ENCODE peak calls at places on chromosomes 11 and 22, in nine cellular contexts. M is heart left ventricle; Y is lung; R is H9; A is PC-3; W is pancreas; U is CD8-positive, alpha-beta T cell; G is upper lobe of left lung; Z is tibial nerve. T is an unnamed sample.

GRCh38 chr22:41352058-41352457 is 29.7 kb upstream of the TEF start:
- DNase-seq in M (no peak), Y (no peak), R (no peak), A (peak), W (no peak), U (no peak), G (no peak), Z (no peak), T (peak)

GRCh38 chr22:46081831-46082210 is 68.5 kb upstream of the PPARA start:
- DNase-seq in M (peak), Y (no peak), R (no peak), A (no peak), W (peak), U (no peak), G (peak), Z (peak), T (peak)

GRCh38 chr11:70675697-70676374 is 277.5 kb downstream of the CTTN start:
- DNase-seq in M (no peak), Y (no peak), R (no peak), A (peak), W (no peak), U (no peak), G (no peak), Z (no peak), T (no peak)

GRCh38 chr11:114310095-114310494 is 13.9 kb downstream of the NNMT start:
- DNase-seq in M (no peak), Y (no peak), R (no peak), A (no peak), W (no peak), U (no peak), G (no peak), Z (no peak), T (no peak)

GRCh38 chr11:31769241-31769640 is 41.9 kb downstream of the PAX6 start:
- DNase-seq in M (no peak), Y (no peak), R (no peak), A (no peak), W (no peak), U (no peak), G (no peak), Z (no peak), T (no peak)

GRCh38 chr11:111937859-111938258 is 716 bp downstream of the DIXDC1 start:
- DNase-seq in M (no peak), Y (no peak), R (no peak), A (no peak), W (no peak), U (no peak), G (peak), Z (no peak), T (no peak)

GRCh38 chr11:19660076-19660475 is 52.6 kb upstream of the NAV2 start:
- DNase-seq in M (no peak), Y (no peak), R (no peak), A (peak), W (no peak), U (no peak), G (peak), Z (no peak), T (no peak)

GRCh38 chr11:94754335-94754734 is 13.8 kb upstream of the AMOTL1 start:
- DNase-seq in M (no peak), Y (no peak), R (no peak), A (no peak), W (no peak), U (no peak), G (no peak), Z (no peak), T (no peak)

GRCh38 chr11:113725883-113726405 is 19.8 kb upstream of the TMPRSS5 start:
- DNase-seq in M (no peak), Y (no peak), R (no peak), A (peak), W (no peak), U (no peak), G (no peak), Z (no peak), T (no peak)

GRCh38 chr11:17188675-17189074 is 19.1 kb downstream of the PIK3C2A start:
- DNase-seq in M (no peak), Y (no peak), R (peak), A (no peak), W (no peak), U (no peak), G (no peak), Z (no peak), T (no peak)

GRCh38 chr22:50674606-50675552 is 2.3 kb downstream of the SHANK3 start:
- DNase-seq in M (no peak), Y (peak), R (peak), A (peak), W (peak), U (no peak), G (peak), Z (no peak), T (no peak)

GRCh38 chr11:114026355-114026754 is 33.2 kb upstream of the ZBTB16 start:
- DNase-seq in M (no peak), Y (no peak), R (peak), A (peak), W (no peak), U (no peak), G (no peak), Z (no peak), T (no peak)

GRCh38 chr22:43477151-43477725 is 65.4 kb downstream of the MPPED1 start:
- DNase-seq in M (no peak), Y (no peak), R (no peak), A (no peak), W (no peak), U (no peak), G (no peak), Z (no peak), T (no peak)

GRCh38 chr11:71068963-71069362 is 183.4 kb downstream of the SHANK2 start:
- DNase-seq in M (no peak), Y (no peak), R (no peak), A (no peak), W (no peak), U (no peak), G (no peak), Z (no peak), T (no peak)

GRCh38 chr11:22763166-22763565 is 66.4 kb downstream of the SVIP start:
- DNase-seq in M (no peak), Y (no peak), R (no peak), A (no peak), W (no peak), U (no peak), G (no peak), Z (no peak), T (no peak)

GRCh38 chr11:75541301-75541929 is 15.7 kb upstream of the GDPD5 start:
- DNase-seq in M (no peak), Y (no peak), R (no peak), A (peak), W (no peak), U (no peak), G (no peak), Z (no peak), T (no peak)

GRCh38 chr11:30435488-30435887 is 112.6 kb downstream of the ARL14EP start:
- DNase-seq in M (no peak), Y (no peak), R (no peak), A (peak), W (no peak), U (no peak), G (no peak), Z (no peak), T (no peak)

GRCh38 chr11:120336641-120337132 is 474 bp downstream of the ARHGEF12 start:
- DNase-seq in M (peak), Y (peak), R (no peak), A (peak), W (peak), U (no peak), G (peak), Z (no peak), T (peak)

GRCh38 chr22:34798605-34799004 is 267.4 kb upstream of the ISX start:
- DNase-seq in M (no peak), Y (no peak), R (no peak), A (no peak), W (no peak), U (no peak), G (no peak), Z (no peak), T (no peak)

GRCh38 chr11:59801160-59801706 is 9.3 kb downstream of the MRPL16 start:
- DNase-seq in M (no peak), Y (no peak), R (no peak), A (peak), W (no peak), U (no peak), G (no peak), Z (no peak), T (no peak)

GRCh38 chr11:59801981-59802638 is 8.5 kb downstream of the MRPL16 start:
- DNase-seq in M (no peak), Y (no peak), R (no peak), A (peak), W (no peak), U (no peak), G (no peak), Z (no peak), T (no peak)

GRCh38 chr11:59802639-59803176 is 7.9 kb downstream of the MRPL16 start:
- DNase-seq in M (no peak), Y (no peak), R (no peak), A (peak), W (peak), U (peak), G (no peak), Z (no peak), T (no peak)

DNA sequence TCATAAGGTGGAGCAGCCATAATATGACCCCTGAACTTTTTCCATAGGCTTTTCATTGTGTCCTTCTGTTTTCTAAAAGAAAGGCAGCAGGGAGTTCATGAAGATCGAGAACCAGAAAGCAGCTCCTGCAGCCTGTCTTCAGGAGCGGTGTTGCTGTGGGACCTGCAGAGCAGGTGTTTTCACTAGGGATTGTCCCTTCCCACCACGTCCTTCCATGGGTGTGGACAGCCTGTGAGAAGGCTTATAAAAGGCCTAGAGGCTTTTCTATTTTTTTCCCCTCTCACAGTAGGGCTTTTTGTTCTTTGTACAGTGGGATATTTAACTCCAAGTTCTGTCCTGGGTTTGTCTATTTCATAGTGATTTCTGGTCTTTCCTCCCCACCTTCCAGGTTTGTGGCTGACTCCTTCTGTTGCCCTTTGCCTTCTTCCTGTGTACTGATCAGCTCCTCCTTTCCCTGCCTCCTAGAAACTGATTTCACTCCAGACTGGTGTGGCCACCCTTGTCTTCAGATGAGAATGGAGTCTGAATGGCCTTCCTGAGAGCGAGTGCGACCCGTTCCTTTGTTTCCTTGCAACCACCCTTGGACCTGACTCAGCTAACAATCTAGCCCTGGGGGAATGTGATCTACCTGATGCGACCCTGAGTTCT is 10.1 kb downstream of the MRPL16 start:
- DNase-seq in M (no peak), Y (no peak), R (no peak), A (no peak), W (no peak), U (no peak), G (no peak), Z (no peak), T (no peak)
- H3K27ac ChIP-seq in M (no peak), Y (peak), R (no peak), A (peak), W (no peak), U (no peak), G (peak), Z (no peak), T (no peak)

GRCh38 chr11:43992834-43993637 is 50.6 kb downstream of the C11orf96 start:
- DNase-seq in M (no peak), Y (no peak), R (no peak), A (no peak), W (no peak), U (no peak), G (no peak), Z (no peak), T (peak)
- H3K27ac ChIP-seq in M (peak), Y (peak), R (no peak), A (no peak), W (no peak), U (no peak), G (peak), Z (peak), T (peak)

DNA sequence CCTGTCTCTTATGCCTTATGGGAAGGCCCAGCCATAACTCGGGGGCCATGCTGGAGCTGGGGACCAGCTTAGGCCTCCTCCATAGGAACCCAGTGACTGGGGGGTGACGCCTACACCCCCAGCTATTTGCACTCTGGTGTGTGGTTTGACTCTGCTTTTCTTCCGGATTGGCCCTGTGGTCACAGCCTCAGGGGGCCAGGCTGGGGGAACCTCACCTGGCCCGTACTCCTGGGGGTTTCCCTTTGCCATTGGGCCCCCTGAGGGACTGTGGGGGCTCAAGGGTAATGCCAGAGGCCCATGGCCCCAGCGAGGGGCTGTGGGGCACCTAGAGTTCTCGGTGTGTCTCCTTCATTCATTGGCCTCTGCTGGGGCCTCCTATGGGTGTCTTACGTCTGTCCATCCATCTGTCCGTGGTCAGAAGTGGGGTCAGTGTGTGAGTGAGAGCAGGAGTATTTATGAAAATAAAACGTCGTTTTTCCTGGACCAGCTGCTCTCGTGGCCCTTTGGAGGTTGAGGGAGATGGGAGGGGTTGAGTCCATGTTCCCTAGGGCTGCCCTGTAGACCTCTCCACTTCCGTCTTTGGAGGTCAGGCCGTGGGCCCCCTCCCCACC is 6.3 kb upstream of the SH3BP1 start:
- DNase-seq in M (no peak), Y (no peak), R (no peak), A (no peak), W (no peak), U (no peak), G (no peak), Z (no peak), T (no peak)
- H3K27ac ChIP-seq in M (peak), Y (peak), R (no peak), A (no peak), W (peak), U (peak), G (peak), Z (peak), T (peak)

GRCh38 chr22:30308096-30308495 is 18.6 kb downstream of the TBC1D10A start:
- DNase-seq in M (no peak), Y (no peak), R (no peak), A (no peak), W (no peak), U (no peak), G (no peak), Z (no peak), T (no peak)
- H3K27ac ChIP-seq in M (no peak), Y (peak), R (no peak), A (no peak), W (peak), U (no peak), G (peak), Z (peak), T (peak)

GRCh38 chr11:27217496-27217895 is 145.5 kb downstream of the CCDC34 start:
- DNase-seq in M (no peak), Y (no peak), R (no peak), A (no peak), W (no peak), U (no peak), G (no peak), Z (no peak), T (no peak)

GRCh38 chr11:27214713-27215112 is 148.3 kb downstream of the CCDC34 start:
- DNase-seq in M (no peak), Y (no peak), R (no peak), A (no peak), W (no peak), U (no peak), G (no peak), Z (no peak), T (no peak)

GRCh38 chr11:27215471-27216267 is 147.3 kb downstream of the CCDC34 start:
- DNase-seq in M (peak), Y (peak), R (peak), A (no peak), W (no peak), U (no peak), G (no peak), Z (no peak), T (no peak)

GRCh38 chr11:27217948-27218410 is 145.0 kb downstream of the CCDC34 start:
- DNase-seq in M (no peak), Y (no peak), R (no peak), A (no peak), W (no peak), U (no peak), G (no peak), Z (no peak), T (no peak)

GRCh38 chr11:27216268-27217149 is 146.5 kb downstream of the CCDC34 start:
- DNase-seq in M (peak), Y (no peak), R (no peak), A (no peak), W (peak), U (no peak), G (no peak), Z (no peak), T (peak)
- H3K27ac ChIP-seq in M (peak), Y (peak), R (no peak), A (no peak), W (peak), U (no peak), G (peak), Z (no peak), T (no peak)

DNA sequence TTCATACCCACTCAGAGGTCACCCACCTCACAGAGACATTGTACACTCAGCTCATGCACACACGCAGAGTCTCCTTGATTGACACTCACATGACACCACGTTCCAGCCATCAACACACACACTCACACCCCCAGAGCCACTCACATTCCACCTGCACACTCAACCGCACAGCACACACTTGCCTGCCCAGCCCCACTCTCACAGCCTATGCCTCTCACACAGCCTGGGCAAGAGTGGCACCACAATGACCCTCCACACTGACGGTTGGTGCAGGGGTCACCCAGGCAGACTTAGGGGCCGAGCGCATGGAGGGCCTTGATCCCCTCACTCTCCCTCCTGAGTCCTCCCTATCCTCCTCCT is 2.2 kb downstream of the SPI1 start:
- DNase-seq in M (no peak), Y (no peak), R (no peak), A (no peak), W (no peak), U (no peak), G (no peak), Z (no peak), T (no peak)
- H3K27ac ChIP-seq in M (no peak), Y (peak), R (no peak), A (no peak), W (no peak), U (no peak), G (peak), Z (peak), T (no peak)

GRCh38 chr11:118602331-118602730 is 5.1 kb upstream of the PHLDB1 start:
- DNase-seq in M (no peak), Y (no peak), R (no peak), A (no peak), W (no peak), U (no peak), G (no peak), Z (no peak), T (peak)

GRCh38 chr11:118605116-118605867 is 2.1 kb upstream of the PHLDB1 start:
- DNase-seq in M (peak), Y (peak), R (no peak), A (no peak), W (no peak), U (no peak), G (no peak), Z (peak), T (peak)

GRCh38 chr11:118606844-118607228 is 579 bp upstream of the PHLDB1 start:
- DNase-seq in M (no peak), Y (no peak), R (no peak), A (no peak), W (no peak), U (no peak), G (no peak), Z (no peak), T (no peak)

GRCh38 chr11:118606157-118606843 is 1.1 kb upstream of the PHLDB1 start:
- DNase-seq in M (no peak), Y (no peak), R (no peak), A (no peak), W (peak), U (no peak), G (no peak), Z (no peak), T (peak)

DNA sequence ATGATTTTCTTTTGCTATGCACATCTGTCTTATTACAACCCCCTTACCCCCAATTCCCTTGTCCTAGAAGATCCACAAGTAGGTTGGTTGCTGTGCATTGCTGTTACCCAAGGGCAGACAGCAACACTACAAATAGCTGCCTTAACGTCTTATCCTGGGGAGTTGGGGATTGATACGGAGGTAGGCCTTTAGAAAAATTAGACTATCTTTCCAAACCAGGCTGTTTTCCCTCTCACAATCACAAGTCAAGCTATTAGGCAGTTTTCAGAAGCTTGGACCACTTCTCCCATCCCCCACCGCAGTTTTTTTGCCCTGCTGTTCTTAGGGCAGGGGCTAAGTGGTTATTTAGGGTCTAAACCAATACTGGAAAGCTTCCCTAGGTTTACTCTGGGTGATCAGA is 2.8 kb upstream of the PHLDB1 start:
- DNase-seq in M (no peak), Y (no peak), R (no peak), A (no peak), W (no peak), U (no peak), G (no peak), Z (no peak), T (no peak)
- H3K27ac ChIP-seq in M (peak), Y (peak), R (no peak), A (no peak), W (peak), U (no peak), G (peak), Z (peak), T (peak)

GRCh38 chr22:36197601-36198146 is 3.9 kb downstream of the APOL4 start:
- DNase-seq in M (no peak), Y (no peak), R (no peak), A (no peak), W (no peak), U (no peak), G (no peak), Z (no peak), T (no peak)
- H3K27ac ChIP-seq in M (peak), Y (peak), R (no peak), A (no peak), W (no peak), U (no peak), G (peak), Z (peak), T (peak)

T was measured in sigmoid colon.